ENCODE peak calls at places on chromosomes 5 and 9, in seven cellular contexts. H is HCT116, C is GM12865, Q is MCF 10A, W is Calu3, K is endothelial cell of umbilical vein, R is astrocyte. S is an unnamed sample.

GRCh38 chr5:44266882-44267577 is 122.2 kb downstream of the FGF10 start:
- DNase-seq in R (no peak), C (no peak), H (no peak), Q (no peak), W (no peak), K (no peak), S (no peak)

GRCh38 chr9:110769667-110770066 is 101.1 kb downstream of the MUSK start:
- DNase-seq in R (peak), C (no peak), K (no peak), Q (no peak), W (no peak), H (no peak), S (no peak)

GRCh38 chr5:464446-464842 is 21.5 kb downstream of the EXOC3 start:
- DNase-seq in Q (no peak), C (no peak), K (no peak), H (no peak), W (no peak), R (no peak), S (no peak)

GRCh38 chr5:17828709-17829108 is 194.4 kb downstream of the TAF11L14 start:
- DNase-seq in Q (peak), W (no peak), H (no peak), R (peak), C (no peak), K (no peak), S (no peak)

GRCh38 chr5:21810737-21811316 is 1042.3 kb downstream of the CDH12 start:
- DNase-seq in C (peak), R (peak), K (peak), H (no peak), Q (peak), W (no peak), S (no peak)

GRCh38 chr5:34868736-34869135 is 29.8 kb downstream of the TTC23L start:
- DNase-seq in Q (no peak), W (no peak), R (no peak), K (no peak), H (no peak), C (no peak), S (no peak)

GRCh38 chr9:70933318-70933717 is 188.1 kb downstream of the TRPM3 start:
- DNase-seq in W (no peak), R (peak), H (no peak), K (no peak), Q (no peak), C (no peak), S (no peak)

GRCh38 chr9:113492343-113493079 is 29.0 kb downstream of the RGS3 start:
- DNase-seq in R (peak), Q (peak), C (no peak), W (no peak), K (peak), H (no peak), S (no peak)

GRCh38 chr5:162323471-162323870 is 255.9 kb downstream of the GABRG2 start:
- DNase-seq in K (no peak), H (no peak), W (no peak), Q (peak), C (no peak), R (no peak), S (no peak)

GRCh38 chr5:1110260-1110929 is 1.5 kb downstream of the SLC12A7 start:
- DNase-seq in K (no peak), Q (no peak), H (no peak), R (no peak), W (peak), C (no peak), S (peak)

GRCh38 chr9:133419005-133419404 is 1.2 kb upstream of the REXO4 start:
- DNase-seq in C (no peak), R (no peak), W (no peak), Q (no peak), K (no peak), H (no peak), S (no peak)

DNA sequence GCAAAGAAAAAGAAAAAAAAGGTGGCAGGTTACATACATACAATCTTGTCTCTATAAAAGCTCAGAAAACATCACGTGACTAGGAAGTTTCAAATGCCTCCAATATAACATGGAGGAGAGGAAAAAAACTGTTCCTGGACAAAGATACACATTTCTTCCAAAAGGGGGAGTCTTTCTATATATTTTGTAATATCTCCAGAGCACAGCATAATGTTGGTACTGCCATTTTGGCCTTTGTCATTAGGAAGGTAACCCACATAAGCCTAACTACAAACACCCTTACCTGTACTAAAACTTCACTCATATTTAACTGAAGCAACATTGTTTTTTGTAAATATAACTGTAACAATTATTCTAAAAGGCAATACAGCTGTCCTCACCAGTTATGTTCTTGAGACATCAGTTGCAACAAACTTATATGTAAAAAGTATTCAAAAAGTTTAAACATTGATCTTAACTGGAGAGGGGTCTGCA is 1.2 kb upstream of the BTF3 start:
- DNase-seq in C (peak), W (no peak), Q (peak), H (peak), K (peak), R (peak), S (no peak)
- TF ChIP-seq CTCF in C (peak), W (peak), Q (peak), H (peak), K (no peak), R (peak), S (peak)

DNA sequence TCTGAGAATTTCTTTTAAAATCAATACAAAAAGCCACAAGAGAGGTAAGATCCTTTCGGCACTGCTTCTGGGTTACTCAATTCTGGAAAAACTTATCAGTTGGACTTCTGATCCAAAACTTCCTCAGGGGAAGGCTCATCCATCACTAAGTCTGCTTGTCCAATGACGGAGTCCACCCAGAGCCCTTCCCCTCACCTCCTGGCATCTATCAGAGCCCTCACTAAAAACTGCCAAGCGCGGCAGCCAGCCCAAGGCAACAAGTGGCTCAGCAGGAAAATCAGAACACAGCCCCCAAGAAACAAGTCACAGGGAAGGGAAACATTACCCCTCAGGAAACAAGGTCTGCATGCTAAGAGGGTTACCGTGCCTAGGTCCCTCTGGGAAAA is 869 bp upstream of the ESM1 start:
- DNase-seq in Q (no peak), R (peak), H (no peak), C (no peak), K (peak), W (no peak), S (no peak)
- TF ChIP-seq CTCF in Q (no peak), R (no peak), H (no peak), C (no peak), K (no peak), W (no peak), S (no peak)

GRCh38 chr5:45793638-45794532 is 97.7 kb upstream of the HCN1 start:
- DNase-seq in K (no peak), W (no peak), R (no peak), Q (no peak), H (peak), C (peak), S (no peak)

GRCh38 chr5:45799388-45799787 is 103.2 kb upstream of the HCN1 start:
- DNase-seq in C (no peak), W (no peak), R (no peak), H (no peak), Q (no peak), K (no peak), S (no peak)

GRCh38 chr5:45795458-45795857 is 99.3 kb upstream of the HCN1 start:
- DNase-seq in W (no peak), C (no peak), R (no peak), Q (no peak), K (no peak), H (no peak), S (no peak)

GRCh38 chr5:45800331-45800730 is 104.2 kb upstream of the HCN1 start:
- DNase-seq in K (no peak), R (no peak), C (no peak), H (no peak), W (no peak), Q (no peak), S (no peak)

DNA sequence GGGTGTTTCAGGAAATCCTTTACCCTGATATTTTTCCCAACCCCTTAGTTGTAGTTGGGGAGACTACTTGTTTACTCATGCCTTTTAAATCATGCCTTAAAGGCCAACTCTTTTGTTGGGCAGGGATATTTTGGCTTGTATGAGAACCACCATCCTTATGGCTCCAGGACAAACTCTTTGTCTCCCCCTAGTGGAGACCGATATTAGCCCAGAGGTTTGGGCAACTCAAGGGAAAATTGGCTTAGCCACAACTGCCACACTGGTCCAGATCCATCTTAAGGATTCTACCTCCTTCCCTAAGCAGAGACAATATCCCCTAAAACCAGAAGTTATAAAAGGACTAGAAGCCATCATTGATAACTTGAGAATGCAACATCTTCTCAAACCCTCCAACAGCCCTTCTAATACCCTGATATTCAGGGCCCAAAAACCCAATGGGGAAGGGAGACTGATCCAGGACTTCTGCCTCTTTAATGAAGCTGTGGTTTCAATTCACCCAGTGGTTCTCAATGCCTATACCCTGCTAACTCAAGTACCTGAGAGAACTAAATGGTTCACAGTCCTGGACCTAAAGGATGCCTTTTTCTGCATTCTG is 100.9 kb upstream of the HCN1 start:
- DNase-seq in C (peak), Q (no peak), K (no peak), R (no peak), W (no peak), H (no peak), S (no peak)
- TF ChIP-seq CTCF in C (peak), Q (peak), K (no peak), R (no peak), W (no peak), H (peak), S (peak)

GRCh38 chr5:159324097-159324760 is 6.1 kb downstream of the IL12B start:
- DNase-seq in K (no peak), W (no peak), H (no peak), R (peak), C (no peak), Q (peak), S (no peak)

GRCh38 chr5:159331099-159331973 is 1.0 kb upstream of the IL12B start:
- DNase-seq in R (no peak), C (peak), K (peak), H (no peak), W (peak), Q (peak), S (peak)

GRCh38 chr5:159332800-159333563 is 2.7 kb upstream of the IL12B start:
- DNase-seq in K (no peak), R (no peak), C (peak), H (no peak), Q (no peak), W (no peak), S (no peak)

GRCh38 chr5:159324986-159325385 is 5.3 kb downstream of the IL12B start:
- DNase-seq in H (no peak), C (no peak), Q (no peak), R (peak), W (no peak), K (no peak), S (no peak)

GRCh38 chr5:159330131-159330530 is at the start of gene IL12B:
- DNase-seq in K (no peak), R (peak), Q (peak), C (no peak), H (no peak), W (no peak), S (no peak)
- TF ChIP-seq CTCF in K (no peak), R (no peak), Q (no peak), C (no peak), H (no peak), W (no peak), S (no peak)

DNA sequence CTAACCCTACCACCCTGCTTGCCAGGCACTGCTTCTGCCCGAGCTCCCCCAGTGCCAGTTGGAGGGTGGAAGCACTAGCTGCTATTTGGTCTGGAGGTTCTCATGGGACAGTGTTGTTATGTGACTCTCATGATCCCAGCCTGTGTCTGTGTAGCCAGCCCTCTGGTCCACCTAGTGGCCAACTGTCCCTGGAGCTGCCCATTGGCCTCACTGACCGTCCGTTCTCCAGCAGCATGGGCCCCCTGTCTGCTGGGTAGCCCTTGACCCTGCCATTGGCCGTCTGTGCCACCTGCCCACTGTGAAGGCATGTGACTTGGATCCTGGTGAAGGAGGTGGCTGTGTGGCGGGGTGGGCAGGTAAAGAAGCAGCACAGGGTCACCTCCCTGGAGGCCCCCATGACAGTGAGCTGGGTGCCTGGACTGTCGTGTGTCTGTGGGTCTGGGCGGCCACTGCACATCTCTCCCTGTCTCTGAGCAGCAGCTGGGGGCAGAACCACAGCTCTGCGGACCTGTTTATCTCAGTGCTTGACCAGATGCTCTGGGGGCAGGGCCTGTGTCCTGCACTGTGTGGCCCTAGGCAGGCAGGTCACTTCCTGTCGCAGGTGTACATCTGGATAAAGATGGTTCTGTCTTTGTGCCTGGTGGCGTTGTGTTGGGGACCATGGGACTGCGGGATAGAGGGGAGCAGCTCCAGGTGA is 11.4 kb downstream of the PHF2 start:
- DNase-seq in Q (no peak), R (no peak), C (no peak), H (no peak), K (no peak), W (no peak), S (no peak)
- TF ChIP-seq CTCF in Q (no peak), R (no peak), C (no peak), H (no peak), K (peak), W (no peak), S (no peak)